ENCODE peak calls at places on chromosomes 6 and 20, in seven cellular contexts. U, I, K, C, E, S and M are unnamed samples.

GRCh38 chr6:12112540-12113189 is 100.6 kb downstream of the HIVEP1 start:
- DNase-seq in U (no peak), I (no peak), K (no peak), C (no peak), E (no peak), S (no peak), M (no peak)

GRCh38 chr6:34086558-34086957 is 59.3 kb downstream of the GRM4 start:
- DNase-seq in U (no peak), I (no peak), K (no peak), C (no peak), E (no peak), S (no peak), M (no peak)

GRCh38 chr20:53940356-53940694 is 130.1 kb downstream of the BCAS1 start:
- DNase-seq in U (no peak), I (no peak), K (no peak), C (no peak), E (no peak), S (no peak), M (no peak)

GRCh38 chr6:99588618-99589289 is 17.9 kb upstream of the PRDM13 start:
- DNase-seq in U (peak; percentile 81), I (no peak), K (no peak), C (peak; percentile 94), E (peak; percentile 58), S (peak; percentile 78), M (peak; percentile 78)

GRCh38 chr20:19966840-19967239 is 50.3 kb upstream of the NAA20 start:
- DNase-seq in U (no peak), I (no peak), K (no peak), C (no peak), E (no peak), S (no peak), M (no peak)

GRCh38 chr6:161168281-161168891 is 105.5 kb downstream of the AGPAT4 start:
- DNase-seq in U (no peak), I (peak; percentile 71), K (peak; percentile 71), C (no peak), E (no peak), S (no peak), M (no peak)

GRCh38 chr20:36399147-36399968 is 93.2 kb downstream of the DLGAP4 start:
- DNase-seq in U (peak; percentile 33), I (no peak), K (peak; percentile 7), C (no peak), E (no peak), S (no peak), M (peak; percentile 38)

GRCh38 chr6:106870824-106871300 is 103.7 kb downstream of the CD24 start:
- DNase-seq in U (peak; percentile 32), I (no peak), K (no peak), C (no peak), E (no peak), S (no peak), M (no peak)

GRCh38 chr20:37259865-37260264 is 1.7 kb downstream of the GHRH start:
- DNase-seq in U (no peak), I (no peak), K (no peak), C (no peak), E (no peak), S (no peak), M (no peak)

GRCh38 chr20:48041078-48041780 is 255.9 kb upstream of the SULF2 start:
- DNase-seq in U (no peak), I (no peak), K (no peak), C (no peak), E (no peak), S (no peak), M (no peak)

GRCh38 chr6:41756354-41756753 is 9.2 kb upstream of the PGC start:
- DNase-seq in U (peak; percentile 68), I (no peak), K (no peak), C (no peak), E (no peak), S (no peak), M (no peak)

GRCh38 chr6:135812085-135812526 is 39.4 kb upstream of the PDE7B start:
- DNase-seq in U (no peak), I (no peak), K (peak; percentile 17), C (no peak), E (no peak), S (peak; percentile 72), M (no peak)

GRCh38 chr6:135811644-135812043 is 39.9 kb upstream of the PDE7B start:
- DNase-seq in U (no peak), I (no peak), K (no peak), C (no peak), E (no peak), S (no peak), M (no peak)

GRCh38 chr6:135811172-135811571 is 40.3 kb upstream of the PDE7B start:
- DNase-seq in U (no peak), I (no peak), K (no peak), C (no peak), E (no peak), S (no peak), M (no peak)

GRCh38 chr6:135815216-135815615 is 36.3 kb upstream of the PDE7B start:
- DNase-seq in U (no peak), I (no peak), K (no peak), C (no peak), E (no peak), S (no peak), M (no peak)

GRCh38 chr6:135814043-135814442 is 37.5 kb upstream of the PDE7B start:
- DNase-seq in U (no peak), I (no peak), K (no peak), C (no peak), E (no peak), S (no peak), M (no peak)
- TF ChIP-seq EP300 in U (no peak), I (no peak), K (no peak), C (no peak), E (no peak), S (no peak), M (no peak)

GRCh38 chr20:43194187-43194586 is 4.5 kb upstream of the PTPRT start:
- DNase-seq in U (no peak), I (no peak), K (no peak), C (peak; percentile 56), E (no peak), S (no peak), M (no peak)

GRCh38 chr20:43191143-43191542 is 1.4 kb upstream of the PTPRT start:
- DNase-seq in U (no peak), I (no peak), K (no peak), C (no peak), E (no peak), S (no peak), M (no peak)

GRCh38 chr20:43191946-43192847 is 2.5 kb upstream of the PTPRT start:
- DNase-seq in U (no peak), I (no peak), K (no peak), C (peak; percentile 78), E (no peak), S (no peak), M (no peak)

GRCh38 chr20:43196243-43196642 is 6.5 kb upstream of the PTPRT start:
- DNase-seq in U (no peak), I (no peak), K (no peak), C (no peak), E (no peak), S (no peak), M (no peak)

DNA sequence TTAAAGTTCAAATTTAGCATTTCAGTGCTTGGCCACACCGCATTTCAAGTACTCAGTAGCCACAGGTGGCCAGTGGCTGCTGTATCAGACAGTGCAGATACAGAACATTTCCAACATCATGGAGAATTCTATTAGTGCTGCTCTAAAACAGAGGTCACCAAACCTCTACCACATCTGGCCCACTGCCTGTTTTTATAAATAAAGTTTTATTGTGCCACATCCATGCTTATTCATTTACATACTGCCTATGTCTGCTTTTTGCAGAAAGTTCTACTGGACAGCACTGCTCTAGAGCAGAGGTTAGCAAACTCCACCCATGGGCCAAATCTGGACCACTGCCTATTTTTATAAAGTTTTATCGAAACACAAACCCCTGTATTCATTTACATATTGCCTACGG is 3.7 kb upstream of the PTPRT start:
- DNase-seq in U (no peak), I (no peak), K (no peak), C (no peak), E (no peak), S (no peak), M (no peak)
- H3K27me3 ChIP-seq in U (peaks cover 59% of the 10 kb centered on the region), I (peaks cover 48% of the 10 kb centered on the region), K (no peaks in the 10 kb centered on the region), C (no peaks in the 10 kb centered on the region), E (no peaks in the 10 kb centered on the region), S (peaks cover 37% of the 10 kb centered on the region), M (peaks cover 30% of the 10 kb centered on the region)

DNA sequence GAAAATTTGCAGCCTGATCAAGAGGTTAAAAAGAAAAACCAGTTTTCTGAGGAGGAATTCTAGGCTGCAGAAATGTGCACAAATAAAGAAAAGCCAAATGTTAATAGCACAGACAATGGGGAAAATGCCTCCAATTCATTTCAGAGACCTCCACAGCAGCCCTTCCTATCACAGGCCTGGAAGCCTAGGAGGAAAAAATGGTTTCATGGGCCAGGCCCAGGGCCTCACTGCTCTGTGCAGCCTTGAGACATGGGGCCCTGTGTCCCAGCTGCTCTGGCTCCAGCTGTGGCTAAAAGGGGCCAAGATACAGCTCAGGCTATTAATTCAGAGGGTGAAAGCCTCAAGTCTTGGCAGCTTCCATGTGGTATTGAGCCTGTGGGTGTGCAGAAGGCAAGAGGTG is 18.9 kb downstream of the AHI1 start:
- DNase-seq in U (no peak), I (no peak), K (no peak), C (no peak), E (no peak), S (no peak), M (no peak)
- H3K9me3 ChIP-seq in U (peaks cover 50% of the 10 kb centered on the region), I (peaks cover 21% of the 10 kb centered on the region), K (peaks cover 7% of the 10 kb centered on the region), C (peaks cover 29% of the 10 kb centered on the region), E (no peaks in the 10 kb centered on the region), S (peaks cover 9% of the 10 kb centered on the region), M (peaks cover 34% of the 10 kb centered on the region)

GRCh38 chr6:90537027-90537426 is 49.8 kb downstream of the MAP3K7 start:
- DNase-seq in U (no peak), I (no peak), K (no peak), C (no peak), E (no peak), S (no peak), M (no peak)

GRCh38 chr6:90538651-90539050 is 48.2 kb downstream of the MAP3K7 start:
- DNase-seq in U (peak; percentile 58), I (no peak), K (no peak), C (no peak), E (no peak), S (no peak), M (peak; percentile 26)

GRCh38 chr6:90541221-90541620 is 45.7 kb downstream of the MAP3K7 start:
- DNase-seq in U (no peak), I (no peak), K (no peak), C (no peak), E (no peak), S (no peak), M (no peak)

GRCh38 chr6:90536516-90536915 is 50.4 kb downstream of the MAP3K7 start:
- DNase-seq in U (no peak), I (no peak), K (no peak), C (no peak), E (no peak), S (no peak), M (no peak)

DNA sequence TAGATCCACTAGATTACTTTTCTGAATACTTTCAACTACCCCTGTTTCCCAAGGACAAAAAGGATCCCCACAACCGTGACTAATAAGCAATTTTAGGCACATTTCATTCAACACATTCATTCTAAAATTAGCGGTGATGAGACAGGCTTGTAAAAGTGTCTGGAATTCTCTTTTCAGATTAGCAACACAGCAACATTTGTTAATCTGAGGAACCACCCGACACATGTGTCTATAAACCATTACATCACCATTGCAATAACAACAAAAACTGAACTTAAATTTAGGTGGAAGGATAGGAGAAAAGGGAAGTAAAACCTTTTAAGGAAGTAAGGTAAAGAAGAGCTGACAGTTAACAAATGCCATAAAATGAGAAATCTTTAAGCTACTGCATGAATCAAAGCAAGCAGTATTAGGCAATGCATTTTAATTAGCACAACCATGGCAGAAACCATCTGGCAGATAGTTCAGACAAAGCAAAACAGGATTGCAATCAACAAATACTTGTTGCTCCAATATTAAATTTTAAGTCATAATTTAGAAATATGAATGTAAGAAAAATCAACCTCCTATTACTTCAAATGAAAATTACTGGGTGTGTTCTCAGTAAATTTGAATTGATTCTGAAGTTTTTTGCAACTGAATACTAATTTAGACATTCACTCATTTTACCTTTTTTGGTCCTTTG is 49.0 kb downstream of the MAP3K7 start:
- DNase-seq in U (no peak), I (no peak), K (no peak), C (no peak), E (no peak), S (no peak), M (no peak)
- TF ChIP-seq EP300 in U (no peak), I (no peak), K (no peak), C (no peak), E (no peak), S (no peak), M (no peak)